ENCODE peak calls at places on chromosome 20, in ten cellular contexts. G is RWPE1, V is H9, P is breast epithelium, S is AG09319, N is heart right ventricle, E is progenitor cell of endocrine pancreas, L is lower lobe of right lung, H is bronchial epithelial cell, I is neural crest cell. U is an unnamed sample.
A peak's percentile ranks its signal among the peaks of the same experiment; 100 is the strongest.

GRCh38 chr20:52212943-52213342 is 21.4 kb upstream of the ZFP64 start:
- DNase-seq in G (no peak), V (no peak), P (no peak), S (no peak), N (no peak), E (no peak), L (no peak), H (no peak), I (no peak), U (no peak)

GRCh38 chr20:3156811-3157619 is 2.6 kb downstream of the FASTKD5 start:
- DNase-seq in G (no peak), V (no peak), P (no peak), S (no peak), N (no peak), E (no peak), L (no peak), H (peak; percentile 30), I (no peak), U (no peak)

GRCh38 chr20:972256-972655 is 29.9 kb downstream of the RSPO4 start:
- DNase-seq in G (no peak), V (no peak), P (no peak), S (no peak), N (no peak), E (no peak), L (no peak), H (no peak), I (no peak), U (no peak)

GRCh38 chr20:46671866-46672542 is 17.2 kb downstream of the TP53RK start:
- DNase-seq in G (no peak), V (no peak), P (no peak), S (no peak), N (no peak), E (no peak), L (no peak), H (no peak), I (no peak), U (no peak)

GRCh38 chr20:10798811-10799210 is 125.0 kb upstream of the JAG1 start:
- DNase-seq in G (peak; percentile 89), V (no peak), P (no peak), S (no peak), N (no peak), E (no peak), L (no peak), H (peak; percentile 96), I (no peak), U (no peak)

GRCh38 chr20:35866446-35867202 is 87.7 kb downstream of the SCAND1 start:
- DNase-seq in G (no peak), V (no peak), P (no peak), S (no peak), N (no peak), E (no peak), L (no peak), H (no peak), I (no peak), U (no peak)

GRCh38 chr20:39800548-39800947 is 838.4 kb downstream of the DHX35 start:
- DNase-seq in G (peak; percentile 48), V (no peak), P (no peak), S (peak; percentile 30), N (peak; percentile 49), E (no peak), L (no peak), H (peak; percentile 79), I (no peak), U (no peak)

GRCh38 chr20:43444107-43444506 is 13.6 kb upstream of the SRSF6 start:
- DNase-seq in G (no peak), V (peak; percentile 16), P (no peak), S (no peak), N (no peak), E (no peak), L (no peak), H (no peak), I (no peak), U (no peak)

GRCh38 chr20:46621492-46621891 is 29.8 kb downstream of the SLC13A3 start:
- DNase-seq in G (no peak), V (no peak), P (no peak), S (no peak), N (no peak), E (no peak), L (no peak), H (no peak), I (no peak), U (no peak)

GRCh38 chr20:38664284-38664683 is 60.0 kb upstream of the SLC32A1 start:
- DNase-seq in G (no peak), V (no peak), P (no peak), S (no peak), N (no peak), E (no peak), L (no peak), H (no peak), I (no peak), U (no peak)
- TF ChIP-seq CTCF in G (no peak), V (no peak), P (no peak), S (no peak), N (no peak), E (no peak), L (no peak), H (no peak), I (no peak), U (no peak)

GRCh38 chr20:62010551-62011402 is 54.9 kb downstream of the TAF4 start:
- DNase-seq in G (peak; percentile 80), V (peak; percentile 61), P (no peak), S (no peak), N (peak; percentile 53), E (peak; percentile 38), L (no peak), H (peak; percentile 35), I (peak; percentile 47), U (peak; percentile 54)

GRCh38 chr20:62012631-62013030 is 53.0 kb downstream of the TAF4 start:
- DNase-seq in G (no peak), V (no peak), P (no peak), S (no peak), N (no peak), E (no peak), L (peak; percentile 39), H (no peak), I (no peak), U (no peak)

GRCh38 chr20:62009869-62010445 is 55.7 kb downstream of the TAF4 start:
- DNase-seq in G (no peak), V (no peak), P (no peak), S (no peak), N (no peak), E (no peak), L (no peak), H (no peak), I (no peak), U (no peak)

GRCh38 chr20:62011403-62011791 is 54.3 kb downstream of the TAF4 start:
- DNase-seq in G (peak; percentile 28), V (no peak), P (no peak), S (no peak), N (no peak), E (no peak), L (no peak), H (no peak), I (no peak), U (no peak)

GRCh38 chr20:62011938-62012534 is 53.6 kb downstream of the TAF4 start:
- DNase-seq in G (no peak), V (no peak), P (no peak), S (no peak), N (no peak), E (no peak), L (no peak), H (no peak), I (no peak), U (no peak)
- TF ChIP-seq CTCF in G (no peak), V (no peak), P (no peak), S (no peak), N (no peak), E (no peak), L (no peak), H (no peak), I (no peak), U (no peak)

GRCh38 chr20:45313065-45313695 is 5.1 kb upstream of the MATN4 start:
- DNase-seq in G (no peak), V (no peak), P (no peak), S (no peak), N (no peak), E (no peak), L (no peak), H (no peak), I (no peak), U (no peak)

GRCh38 chr20:45312241-45312640 is 4.1 kb upstream of the MATN4 start:
- DNase-seq in G (no peak), V (no peak), P (no peak), S (no peak), N (no peak), E (no peak), L (no peak), H (no peak), I (no peak), U (no peak)

GRCh38 chr20:45309075-45309474 is 976 bp upstream of the MATN4 start:
- DNase-seq in G (no peak), V (peak; percentile 10), P (no peak), S (no peak), N (no peak), E (no peak), L (no peak), H (no peak), I (no peak), U (no peak)

GRCh38 chr20:45313943-45314342 is 5.8 kb upstream of the MATN4 start:
- DNase-seq in G (no peak), V (no peak), P (no peak), S (no peak), N (no peak), E (no peak), L (no peak), H (no peak), I (no peak), U (no peak)

GRCh38 chr20:45311589-45312211 is 3.6 kb upstream of the MATN4 start:
- DNase-seq in G (peak; percentile 79), V (peak; percentile 91), P (no peak), S (no peak), N (no peak), E (peak; percentile 68), L (peak; percentile 83), H (peak; percentile 22), I (peak; percentile 69), U (peak; percentile 51)
- TF ChIP-seq CTCF in G (peak; percentile 98), V (peak; percentile 94), P (peak; percentile 66), S (peak; percentile 82), N (peak; percentile 67), E (peak; percentile 86), L (peak; percentile 81), H (peak; percentile 92), I (peak; percentile 86), U (no peak)

DNA sequence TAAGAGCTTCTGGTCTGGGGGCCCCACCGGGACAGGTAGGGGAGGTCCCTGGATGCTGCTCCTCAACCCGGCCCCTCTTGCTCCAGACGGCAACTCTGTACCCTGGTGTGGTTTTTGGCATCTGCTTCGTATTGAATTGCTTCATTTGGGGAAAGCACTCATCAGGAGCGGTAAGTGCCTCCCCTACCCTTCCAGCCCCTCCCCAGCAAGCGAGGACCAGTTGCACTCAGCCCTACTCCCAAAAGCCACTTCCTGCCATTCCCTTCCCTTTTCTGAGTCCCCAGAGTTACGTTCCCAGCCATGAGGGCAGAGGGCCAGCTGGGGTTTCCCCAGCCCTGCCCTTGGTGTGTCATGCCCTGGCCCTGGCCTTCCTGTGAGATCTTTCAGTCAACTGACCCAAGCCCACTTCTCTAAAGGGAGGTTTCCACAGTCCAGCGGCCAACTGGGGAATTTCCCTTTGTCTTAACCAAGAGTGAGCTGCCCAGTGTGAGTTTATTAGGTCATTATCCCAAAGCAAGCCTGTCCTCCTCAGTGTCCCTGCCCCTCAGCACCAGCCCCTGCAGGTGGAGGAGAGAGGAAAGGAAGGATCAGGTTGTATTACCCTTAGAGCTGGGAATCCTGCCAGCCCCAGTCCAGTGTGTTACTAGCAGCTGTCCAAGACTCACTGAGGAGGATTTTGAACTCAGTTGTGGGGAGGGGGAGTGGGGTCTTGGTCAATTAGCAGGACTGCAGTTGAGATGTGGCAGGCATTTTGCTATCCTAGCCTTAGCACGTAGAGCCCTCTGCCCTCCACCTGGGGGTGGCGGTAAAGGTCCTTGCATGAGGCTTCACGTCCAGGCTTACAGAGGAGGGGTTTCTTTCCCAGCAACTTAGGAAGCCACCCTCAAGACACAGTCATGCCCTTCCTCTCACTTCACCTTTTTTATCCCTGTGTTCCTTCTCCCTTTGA is 45.8 kb downstream of the TM9SF4 start:
- DNase-seq in G (peak; percentile 56), V (peak; percentile 72), P (peak; percentile 67), S (peak; percentile 63), N (peak; percentile 84), E (no peak), L (peak; percentile 91), H (peak; percentile 71), I (peak; percentile 35), U (peak; percentile 47)
- TF ChIP-seq CTCF in G (no peak), V (peak; percentile 79), P (no peak), S (no peak), N (peak; percentile 53), E (peak; percentile 62), L (peak; percentile 37), H (peak; percentile 46), I (peak; percentile 59), U (no peak)

U was measured in ovary.